ENCODE peak calls at places on chromosomes 11 and 22, in six cellular contexts. F is vagina, Y is body of pancreas, L is ovary, M is esophagus squamous epithelium, T is IMR-90. V is an unnamed sample.

GRCh38 chr11:12930850-12931249 is 78.3 kb upstream of the RASSF10 start:
- DNase-seq in T (no peak), L (no peak), Y (no peak), F (no peak), M (no peak), V (no peak)

GRCh38 chr11:76689313-76689712 is 18.8 kb upstream of the LRRC32 start:
- DNase-seq in Y (no peak), F (no peak), T (no peak), L (no peak), M (no peak), V (no peak)

GRCh38 chr11:115678942-115679341 is 174.7 kb upstream of the CADM1 start:
- DNase-seq in Y (no peak), F (no peak), M (no peak), T (no peak), L (no peak), V (no peak)

GRCh38 chr11:16225623-16226022 is 130.7 kb downstream of the SOX6 start:
- DNase-seq in Y (no peak), L (no peak), T (no peak), M (no peak), F (no peak), V (no peak)

GRCh38 chr11:36447514-36447913 is 62.6 kb downstream of the TRAF6 start:
- DNase-seq in T (no peak), F (no peak), L (no peak), Y (no peak), M (no peak), V (no peak)

GRCh38 chr11:93123351-93123898 is 74.4 kb downstream of the SLC36A4 start:
- DNase-seq in L (no peak), Y (peak; percentile 82), T (peak; percentile 54), F (no peak), M (no peak), V (no peak)

GRCh38 chr22:44410396-44411056 is 87.5 kb downstream of the RTL6 start:
- DNase-seq in L (no peak), F (no peak), M (no peak), T (no peak), Y (no peak), V (peak; percentile 60)

GRCh38 chr11:31656051-31656450 is 146.5 kb downstream of the ELP4 start:
- DNase-seq in F (no peak), L (no peak), M (no peak), Y (no peak), T (peak; percentile 9), V (no peak)

GRCh38 chr11:34682822-34683221 is 61.9 kb downstream of the EHF start:
- DNase-seq in F (no peak), T (peak; percentile 39), M (no peak), L (no peak), Y (no peak), V (no peak)

GRCh38 chr11:64341851-64342791 is 2.1 kb downstream of the CCDC88B start:
- DNase-seq in M (no peak), T (peak; percentile 81), F (no peak), L (peak; percentile 85), Y (peak; percentile 95), V (peak; percentile 99)

GRCh38 chr22:34301569-34301968 is 381.3 kb upstream of the LARGE1 start:
- DNase-seq in L (no peak), M (no peak), Y (no peak), T (no peak), F (no peak), V (no peak)

DNA sequence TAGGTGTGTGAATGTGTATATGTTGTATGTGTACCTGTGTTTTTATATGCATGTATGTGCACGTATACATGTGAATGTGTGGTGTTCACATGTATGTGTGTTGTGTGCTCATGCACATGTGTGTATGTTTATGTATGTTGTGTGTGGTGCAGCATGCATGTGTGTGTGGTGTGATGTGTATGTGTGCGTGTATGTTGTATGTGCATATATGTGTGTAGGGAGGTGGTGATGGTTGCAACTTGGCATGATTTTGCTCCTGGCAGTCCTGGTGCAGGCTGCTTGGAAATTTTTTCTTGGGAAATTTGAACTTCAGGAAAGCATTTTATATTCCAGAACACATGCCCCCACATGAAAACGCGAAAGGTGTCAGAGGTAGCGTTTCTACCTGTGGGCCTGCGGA is 1177.8 kb downstream of the TBC1D22A start:
- DNase-seq in F (no peak), L (no peak), Y (no peak), M (no peak), T (no peak), V (no peak)
- H3K9me3 ChIP-seq in F (peaks cover 7% of the 10 kb centered on the region), L (no peaks in the 10 kb centered on the region), Y (no peaks in the 10 kb centered on the region), M (peaks cover 4% of the 10 kb centered on the region), T (peaks cover 39% of the 10 kb centered on the region), V (peaks cover 4% of the 10 kb centered on the region)

GRCh38 chr11:1906146-1906545 is 13.4 kb upstream of the TNNT3 start:
- DNase-seq in T (no peak), L (no peak), M (no peak), F (no peak), Y (no peak), V (no peak)

GRCh38 chr11:1909524-1909923 is 10.0 kb upstream of the TNNT3 start:
- DNase-seq in Y (no peak), M (no peak), F (no peak), T (no peak), L (peak; percentile 2), V (no peak)

GRCh38 chr11:1907955-1908354 is 11.5 kb upstream of the TNNT3 start:
- DNase-seq in T (no peak), F (no peak), M (no peak), L (peak; percentile 9), Y (no peak), V (no peak)

GRCh38 chr11:1906623-1907423 is 12.7 kb upstream of the TNNT3 start:
- DNase-seq in Y (no peak), T (no peak), F (peak; percentile 87), M (no peak), L (peak; percentile 16), V (no peak)

GRCh38 chr11:1908579-1908978 is 10.9 kb upstream of the TNNT3 start:
- DNase-seq in L (peak; percentile 6), Y (no peak), F (no peak), M (no peak), T (no peak), V (no peak)
- TF ChIP-seq POLR2A in L (no peak), Y (no peak), F (no peak), M (no peak), T (no peak), V (no peak)

DNA sequence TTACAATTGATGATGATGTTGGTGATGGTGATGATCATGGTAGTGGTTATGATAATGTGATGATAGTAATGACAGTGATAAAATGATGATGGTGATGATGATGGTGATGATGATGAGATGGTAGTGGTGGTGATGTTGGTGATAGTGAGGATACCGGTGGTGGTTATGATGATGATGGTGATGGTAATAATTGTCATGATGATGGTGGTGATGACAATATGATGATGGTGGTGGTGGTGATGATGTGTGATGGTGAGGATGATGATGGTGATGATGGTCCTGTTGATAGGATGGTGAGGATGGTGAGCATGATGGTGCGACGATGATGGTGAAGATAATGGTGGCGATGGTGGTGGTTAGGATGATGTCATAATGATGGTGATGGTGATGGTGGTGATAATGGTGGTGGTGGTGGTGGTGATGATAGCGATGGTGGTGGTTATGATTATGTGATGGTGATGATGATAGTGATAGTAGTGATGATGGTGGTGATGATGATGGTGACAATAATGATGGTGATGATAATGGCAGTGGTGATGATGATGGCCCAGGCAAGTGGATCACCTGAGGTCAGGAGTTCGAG is 1129.9 kb downstream of the BRD1 start:
- DNase-seq in M (no peak), F (no peak), L (no peak), T (no peak), Y (no peak), V (no peak)
- H3K9me3 ChIP-seq in M (no peaks in the 10 kb centered on the region), F (no peaks in the 10 kb centered on the region), L (no peaks in the 10 kb centered on the region), T (peaks cover 78% of the 10 kb centered on the region), Y (no peaks in the 10 kb centered on the region), V (no peaks in the 10 kb centered on the region)

DNA sequence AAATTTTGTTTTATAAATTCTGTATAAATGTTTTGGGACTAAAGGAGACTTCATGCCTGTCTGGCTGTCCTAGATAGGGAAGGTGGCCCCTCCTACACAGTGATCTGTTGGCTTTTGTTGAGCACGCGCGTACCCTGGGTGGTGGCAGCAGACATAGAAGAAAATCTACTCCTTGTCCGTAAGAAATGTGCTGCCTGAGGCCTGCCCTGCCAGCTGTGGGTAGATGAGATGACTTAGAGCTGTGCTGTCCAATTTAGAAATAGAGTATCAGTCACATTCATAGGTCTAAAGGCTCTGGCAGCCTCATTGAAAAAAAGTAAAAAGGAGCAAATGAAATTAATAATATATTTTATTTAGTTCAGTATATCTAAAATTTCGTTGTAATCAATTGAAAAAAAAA is 37.1 kb downstream of the AP2A2 start:
- DNase-seq in M (no peak), T (no peak), F (no peak), Y (no peak), L (no peak), V (no peak)
- TF ChIP-seq POLR2A in M (no peak), T (no peak), F (no peak), Y (no peak), L (no peak), V (no peak)

GRCh38 chr22:47341464-47341863 is 579.0 kb downstream of the TBC1D22A start:
- DNase-seq in L (no peak), F (peak; percentile 71), T (no peak), Y (no peak), M (no peak), V (no peak)

GRCh38 chr22:47342446-47342845 is 580.0 kb downstream of the TBC1D22A start:
- DNase-seq in Y (no peak), T (no peak), F (peak; percentile 71), L (no peak), M (no peak), V (no peak)

GRCh38 chr22:47344414-47344813 is 582.0 kb downstream of the TBC1D22A start:
- DNase-seq in M (no peak), Y (no peak), T (no peak), F (peak; percentile 49), L (no peak), V (no peak)

GRCh38 chr22:47343611-47344010 is 581.2 kb downstream of the TBC1D22A start:
- DNase-seq in F (peak; percentile 62), M (no peak), T (no peak), Y (no peak), L (no peak), V (no peak)

GRCh38 chr22:47345025-47345424 is 582.6 kb downstream of the TBC1D22A start:
- DNase-seq in T (no peak), M (no peak), F (no peak), L (no peak), Y (no peak), V (peak; percentile 48)
- H3K9me3 ChIP-seq in T (peaks cover 7% of the 10 kb centered on the region), M (no peaks in the 10 kb centered on the region), F (no peaks in the 10 kb centered on the region), L (no peaks in the 10 kb centered on the region), Y (no peaks in the 10 kb centered on the region), V (no peaks in the 10 kb centered on the region)

GRCh38 chr11:67629386-67630229 is at the start of gene NUDT8:
- DNase-seq in L (peak; percentile 83), F (no peak), M (no peak), T (peak; percentile 68), Y (peak; percentile 83), V (peak; percentile 85)
- TF ChIP-seq POLR2A in L (peak; percentile 45), F (peak; percentile 33), M (peak; percentile 58), T (no peak), Y (peak; percentile 47), V (no peak)

GRCh38 chr22:47446331-47446730 is 683.9 kb downstream of the TBC1D22A start:
- DNase-seq in M (no peak), L (no peak), Y (no peak), T (no peak), F (peak; percentile 60), V (peak; percentile 36)
- H3K9me3 ChIP-seq in M (no peaks in the 10 kb centered on the region), L (no peaks in the 10 kb centered on the region), Y (no peaks in the 10 kb centered on the region), T (peaks cover 70% of the 10 kb centered on the region), F (no peaks in the 10 kb centered on the region), V (no peaks in the 10 kb centered on the region)

DNA sequence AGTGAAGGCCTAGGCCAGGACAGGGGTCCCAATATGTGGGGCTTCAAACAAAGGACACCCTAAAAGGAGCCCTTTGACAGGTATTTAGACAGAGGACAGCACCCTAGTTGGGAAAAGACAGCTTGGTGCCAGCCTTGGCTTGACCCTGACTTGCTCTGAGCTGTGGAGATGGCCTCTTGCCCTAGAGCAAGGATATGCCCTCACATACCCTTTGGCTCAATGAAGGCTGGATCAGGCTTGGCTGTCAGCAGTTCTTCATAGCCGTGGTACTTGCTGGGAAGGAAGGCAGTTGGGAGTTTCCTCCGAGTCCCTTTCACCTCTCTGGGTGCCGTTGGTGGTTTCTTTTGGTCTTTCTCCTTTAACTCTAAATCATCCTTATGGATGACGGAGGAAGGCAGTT is 96.2 kb downstream of the RNF169 start:
- DNase-seq in Y (no peak), L (no peak), M (no peak), T (no peak), F (no peak), V (no peak)
- TF ChIP-seq POLR2A in Y (no peak), L (no peak), M (no peak), T (no peak), F (no peak), V (no peak)